ENCODE peak calls at places on chromosome 14, in seven cellular contexts. Z is spleen; D is adipocyte; K is prostate gland; O is uterus; Y is CD8-positive, alpha-beta memory T cell; Q is NCI-H1092 treated with DMSO at 0.1 percent for 48 hours. G is an unnamed sample.
A peak's percentile ranks its signal among the peaks of the same experiment; 100 is the strongest.

GRCh38 chr14:80781968-80782367 is 159.6 kb downstream of the CEP128 start:
- DNase-seq in O (no peak), Z (no peak), Q (no peak), Y (no peak), D (no peak), K (no peak), G (no peak)

GRCh38 chr14:21104448-21105060 is 3.7 kb downstream of the TMEM253 start:
- DNase-seq in Q (peak; percentile 86), D (peak; percentile 93), K (peak; percentile 71), Z (peak; percentile 93), Y (peak; percentile 55), O (peak; percentile 76), G (peak; percentile 57)

GRCh38 chr14:92185559-92185958 is 63.8 kb downstream of the CPSF2 start:
- DNase-seq in Y (no peak), D (no peak), K (no peak), O (no peak), Z (no peak), Q (no peak), G (no peak)

GRCh38 chr14:70660967-70661871 is 19.5 kb downstream of the TTC9 start:
- DNase-seq in Q (no peak), Y (peak; percentile 33), Z (no peak), K (peak; percentile 64), D (no peak), O (no peak), G (peak; percentile 20)

GRCh38 chr14:102516531-102517411 is 7.2 kb upstream of the ANKRD9 start:
- DNase-seq in Z (peak; percentile 93), K (no peak), D (peak; percentile 69), O (peak; percentile 67), Q (peak; percentile 62), Y (peak; percentile 53), G (peak; percentile 48)

GRCh38 chr14:43687866-43688265 is 819.2 kb downstream of the FSCB start:
- DNase-seq in Q (no peak), O (no peak), D (peak; percentile 0), K (no peak), Y (no peak), Z (no peak), G (no peak)

GRCh38 chr14:78697341-78697740 is 527.2 kb downstream of the NRXN3 start:
- DNase-seq in Y (no peak), O (no peak), D (peak; percentile 68), K (no peak), Z (no peak), Q (peak; percentile 42), G (no peak)

GRCh38 chr14:31879661-31880348 is 197.3 kb upstream of the ARHGAP5 start:
- DNase-seq in K (no peak), Y (no peak), O (no peak), D (no peak), Q (no peak), Z (no peak), G (no peak)

GRCh38 chr14:66920196-66920595 is 269.0 kb upstream of the GARIN2 start:
- DNase-seq in Q (no peak), D (peak; percentile 30), O (no peak), Z (no peak), K (no peak), Y (no peak), G (no peak)

GRCh38 chr14:50920482-50921225 is 23.6 kb downstream of the PYGL start:
- DNase-seq in Q (no peak), D (peak; percentile 82), O (no peak), Y (no peak), K (no peak), Z (no peak), G (no peak)

GRCh38 chr14:71563754-71564153 is 368.5 kb upstream of the RGS6 start:
- DNase-seq in K (no peak), D (no peak), O (no peak), Z (no peak), Q (no peak), Y (no peak), G (no peak)

GRCh38 chr14:61601923-61602732 is 93.2 kb upstream of the HIF1A start:
- DNase-seq in O (no peak), Q (no peak), Z (no peak), D (no peak), K (no peak), Y (no peak), G (no peak)

GRCh38 chr14:31567651-31568050 is 6.4 kb downstream of the NUBPL start:
- DNase-seq in O (no peak), K (no peak), Q (no peak), Z (no peak), Y (no peak), D (no peak), G (no peak)

GRCh38 chr14:33464563-33464962 is 486.3 kb downstream of the EGLN3 start:
- DNase-seq in Q (no peak), D (no peak), Z (no peak), K (peak; percentile 25), Y (no peak), O (no peak), G (no peak)

GRCh38 chr14:35046751-35047536 is 872 bp downstream of the FAM177A1 start:
- DNase-seq in Q (peak; percentile 65), Z (no peak), Y (no peak), K (peak; percentile 51), O (no peak), D (no peak), G (no peak)

GRCh38 chr14:101586531-101587402 is 25.5 kb downstream of the DIO3 start:
- DNase-seq in O (no peak), Y (no peak), K (no peak), Q (no peak), Z (peak; percentile 68), D (no peak), G (no peak)

GRCh38 chr14:72638021-72638420 is 255.9 kb downstream of the DPF3 start:
- DNase-seq in D (peak; percentile 75), Z (no peak), K (no peak), O (no peak), Q (no peak), Y (no peak), G (no peak)

GRCh38 chr14:31967669-31967975 is 109.5 kb upstream of the ARHGAP5 start:
- DNase-seq in Z (no peak), O (no peak), Y (no peak), K (no peak), Q (no peak), D (no peak), G (no peak)

G was measured in activated effector memory CD4-positive, alpha-beta T cell treated with Interleukin-2 at 50 U/mL for 16 hours.